ENCODE peak calls at places on chromosomes 4 and X, in five cellular contexts. One of them, this sample, is unnamed.

GRCh38 chr4:111031180-111031579 is 408.3 kb upstream of the PITX2 start:
- DNase-seq in A172: no peak
- DNase-seq in NCI-H1105: no peak
- DNase-seq in sciatic nerve: no peak
- DNase-seq in cardiac muscle cell: no peak
- DNase-seq in this sample: no peak

GRCh38 chrX:154733072-154733425 is 17.8 kb downstream of the GAB3 start:
- DNase-seq in A172: no peak
- DNase-seq in cardiac muscle cell: no peak
- DNase-seq in sciatic nerve: no peak
- DNase-seq in NCI-H1105: no peak
- DNase-seq in this sample: no peak

GRCh38 chrX:39418132-39418935 is 617.1 kb downstream of the MID1IP1 start:
- DNase-seq in A172: no peak
- DNase-seq in sciatic nerve: no peak
- DNase-seq in NCI-H1105: no peak
- DNase-seq in cardiac muscle cell: peak
- DNase-seq in this sample: no peak

GRCh38 chrX:154376768-154377167 is 2.3 kb upstream of the EMD start:
- DNase-seq in NCI-H1105: no peak
- DNase-seq in cardiac muscle cell: peak
- DNase-seq in A172: no peak
- DNase-seq in sciatic nerve: no peak
- DNase-seq in this sample: no peak

GRCh38 chrX:63835361-63835760 is 50.3 kb upstream of the ARHGEF9 start:
- DNase-seq in NCI-H1105: no peak
- DNase-seq in sciatic nerve: no peak
- DNase-seq in cardiac muscle cell: no peak
- DNase-seq in A172: no peak
- DNase-seq in this sample: no peak

GRCh38 chr4:5267418-5267817 is 216.1 kb downstream of the STK32B start:
- DNase-seq in NCI-H1105: no peak
- DNase-seq in cardiac muscle cell: no peak
- DNase-seq in sciatic nerve: no peak
- DNase-seq in A172: no peak
- DNase-seq in this sample: no peak

GRCh38 chr4:26239796-26240195 is 81.0 kb upstream of the RBPJ start:
- DNase-seq in sciatic nerve: no peak
- DNase-seq in cardiac muscle cell: no peak
- DNase-seq in A172: no peak
- DNase-seq in NCI-H1105: no peak
- DNase-seq in this sample: no peak

GRCh38 chr4:139841464-139842195 is 176.0 kb downstream of the MGST2 start:
- DNase-seq in NCI-H1105: peak
- DNase-seq in A172: no peak
- DNase-seq in sciatic nerve: no peak
- DNase-seq in cardiac muscle cell: no peak
- DNase-seq in this sample: no peak

GRCh38 chrX:11792461-11793421 is 34.7 kb downstream of the MSL3 start:
- DNase-seq in NCI-H1105: no peak
- DNase-seq in A172: peak
- DNase-seq in sciatic nerve: no peak
- DNase-seq in cardiac muscle cell: peak
- DNase-seq in this sample: no peak

GRCh38 chr4:102174800-102175199 is 170.5 kb downstream of the SLC39A8 start:
- DNase-seq in sciatic nerve: no peak
- DNase-seq in cardiac muscle cell: peak
- DNase-seq in A172: peak
- DNase-seq in NCI-H1105: no peak
- DNase-seq in this sample: no peak

GRCh38 chr4:6948134-6948460 is 38.5 kb downstream of the TBC1D14 start:
- DNase-seq in cardiac muscle cell: no peak
- DNase-seq in NCI-H1105: no peak
- DNase-seq in sciatic nerve: no peak
- DNase-seq in A172: no peak
- DNase-seq in this sample: no peak

GRCh38 chrX:12894074-12894691 is 12.2 kb upstream of the TLR8 start:
- DNase-seq in A172: peak
- DNase-seq in sciatic nerve: peak
- DNase-seq in cardiac muscle cell: peak
- DNase-seq in NCI-H1105: no peak
- DNase-seq in this sample: no peak

GRCh38 chrX:139126493-139126892 is 404.0 kb upstream of the F9 start:
- DNase-seq in sciatic nerve: no peak
- DNase-seq in A172: peak
- DNase-seq in cardiac muscle cell: no peak
- DNase-seq in NCI-H1105: no peak
- DNase-seq in this sample: no peak

GRCh38 chrX:72128183-72128834 is 3.4 kb downstream of the RTL5 start:
- DNase-seq in NCI-H1105: no peak
- DNase-seq in cardiac muscle cell: no peak
- DNase-seq in A172: no peak
- DNase-seq in sciatic nerve: no peak
- DNase-seq in this sample: no peak

GRCh38 chr4:8699479-8700145 is 107.0 kb downstream of the CPZ start:
- DNase-seq in NCI-H1105: no peak
- DNase-seq in sciatic nerve: no peak
- DNase-seq in cardiac muscle cell: no peak
- DNase-seq in A172: no peak
- DNase-seq in this sample: no peak

GRCh38 chr4:78293348-78293747 is 236.2 kb downstream of the FRAS1 start:
- DNase-seq in cardiac muscle cell: peak
- DNase-seq in sciatic nerve: no peak
- DNase-seq in NCI-H1105: no peak
- DNase-seq in A172: peak
- DNase-seq in this sample: no peak